ENCODE peak calls at places on chromosomes 5 and 9, in nine cellular contexts. One of them, this sample, is unnamed.

GRCh38 chr5:178460598-178461425 is 129.4 kb downstream of the COL23A1 start:
- DNase-seq in activated gamma-delta T cell treated with anti-CD3 and anti-CD28 coated beads, Interleukin-2, amount 50 U/mL, for 16 hours: peak
- DNase-seq in activated T-helper 1 cell treated with anti-CD3 and anti-CD28 coated beads, Interleukin-12 subunit alpha, Interleukin-12 subunit beta, Interleukin-2, Interleukin-4 antibody, amounts not matched to agents 30 ng/mL and 10 ng/mL and 1 ng/mL, durations not matched to agents 14 hours and 24 hours and 36 hours: peak
- DNase-seq in activated T-cell treated with anti-CD3 and anti-CD28 coated beads for 1 hour: peak
- DNase-seq in GM13977: peak
- DNase-seq in DMS153: no peak
- DNase-seq in mesenchymal stem cell: peak
- DNase-seq in GM12865: peak
- DNase-seq in activated effector memory CD4-positive, alpha-beta T cell treated with anti-CD3 and anti-CD28 coated beads, Interleukin-2, amount 50 U/mL, for 16 hours: peak
- DNase-seq in this sample: peak

GRCh38 chr5:102799017-102799416 is 43.9 kb downstream of the PAM start:
- DNase-seq in GM12865: no peak
- DNase-seq in activated T-cell treated with anti-CD3 and anti-CD28 coated beads for 1 hour: no peak
- DNase-seq in activated effector memory CD4-positive, alpha-beta T cell treated with anti-CD3 and anti-CD28 coated beads, Interleukin-2, amount 50 U/mL, for 16 hours: no peak
- DNase-seq in activated T-helper 1 cell treated with anti-CD3 and anti-CD28 coated beads, Interleukin-12 subunit alpha, Interleukin-12 subunit beta, Interleukin-2, Interleukin-4 antibody, amounts not matched to agents 30 ng/mL and 10 ng/mL and 1 ng/mL, durations not matched to agents 14 hours and 24 hours and 36 hours: no peak
- DNase-seq in activated gamma-delta T cell treated with anti-CD3 and anti-CD28 coated beads, Interleukin-2, amount 50 U/mL, for 16 hours: no peak
- DNase-seq in GM13977: no peak
- DNase-seq in DMS153: no peak
- DNase-seq in mesenchymal stem cell: no peak
- DNase-seq in this sample: no peak

GRCh38 chr5:151384106-151384505 is 36.7 kb upstream of the SLC36A2 start:
- DNase-seq in activated T-helper 1 cell treated with anti-CD3 and anti-CD28 coated beads, Interleukin-12 subunit alpha, Interleukin-12 subunit beta, Interleukin-2, Interleukin-4 antibody, amounts not matched to agents 30 ng/mL and 10 ng/mL and 1 ng/mL, durations not matched to agents 14 hours and 24 hours and 36 hours: no peak
- DNase-seq in GM12865: no peak
- DNase-seq in activated effector memory CD4-positive, alpha-beta T cell treated with anti-CD3 and anti-CD28 coated beads, Interleukin-2, amount 50 U/mL, for 16 hours: no peak
- DNase-seq in activated gamma-delta T cell treated with anti-CD3 and anti-CD28 coated beads, Interleukin-2, amount 50 U/mL, for 16 hours: no peak
- DNase-seq in GM13977: no peak
- DNase-seq in DMS153: no peak
- DNase-seq in mesenchymal stem cell: no peak
- DNase-seq in activated T-cell treated with anti-CD3 and anti-CD28 coated beads for 1 hour: no peak
- DNase-seq in this sample: no peak

GRCh38 chr9:137316012-137316981 is 14.2 kb upstream of the NRARP start:
- DNase-seq in GM12865: peak
- DNase-seq in activated effector memory CD4-positive, alpha-beta T cell treated with anti-CD3 and anti-CD28 coated beads, Interleukin-2, amount 50 U/mL, for 16 hours: peak
- DNase-seq in activated T-helper 1 cell treated with anti-CD3 and anti-CD28 coated beads, Interleukin-12 subunit alpha, Interleukin-12 subunit beta, Interleukin-2, Interleukin-4 antibody, amounts not matched to agents 30 ng/mL and 10 ng/mL and 1 ng/mL, durations not matched to agents 14 hours and 24 hours and 36 hours: no peak
- DNase-seq in activated T-cell treated with anti-CD3 and anti-CD28 coated beads for 1 hour: no peak
- DNase-seq in DMS153: peak
- DNase-seq in GM13977: peak
- DNase-seq in activated gamma-delta T cell treated with anti-CD3 and anti-CD28 coated beads, Interleukin-2, amount 50 U/mL, for 16 hours: no peak
- DNase-seq in mesenchymal stem cell: peak
- DNase-seq in this sample: no peak

GRCh38 chr9:134293031-134293521 is 33.2 kb upstream of the RXRA start:
- DNase-seq in activated gamma-delta T cell treated with anti-CD3 and anti-CD28 coated beads, Interleukin-2, amount 50 U/mL, for 16 hours: no peak
- DNase-seq in DMS153: no peak
- DNase-seq in mesenchymal stem cell: no peak
- DNase-seq in GM13977: no peak
- DNase-seq in activated effector memory CD4-positive, alpha-beta T cell treated with anti-CD3 and anti-CD28 coated beads, Interleukin-2, amount 50 U/mL, for 16 hours: no peak
- DNase-seq in GM12865: no peak
- DNase-seq in activated T-helper 1 cell treated with anti-CD3 and anti-CD28 coated beads, Interleukin-12 subunit alpha, Interleukin-12 subunit beta, Interleukin-2, Interleukin-4 antibody, amounts not matched to agents 30 ng/mL and 10 ng/mL and 1 ng/mL, durations not matched to agents 14 hours and 24 hours and 36 hours: no peak
- DNase-seq in activated T-cell treated with anti-CD3 and anti-CD28 coated beads for 1 hour: no peak
- DNase-seq in this sample: no peak

GRCh38 chr5:1881273-1881586 is 1.5 kb downstream of the IRX4 start:
- DNase-seq in mesenchymal stem cell: no peak
- DNase-seq in GM13977: no peak
- DNase-seq in DMS153: no peak
- DNase-seq in activated effector memory CD4-positive, alpha-beta T cell treated with anti-CD3 and anti-CD28 coated beads, Interleukin-2, amount 50 U/mL, for 16 hours: no peak
- DNase-seq in activated gamma-delta T cell treated with anti-CD3 and anti-CD28 coated beads, Interleukin-2, amount 50 U/mL, for 16 hours: no peak
- DNase-seq in GM12865: no peak
- DNase-seq in activated T-helper 1 cell treated with anti-CD3 and anti-CD28 coated beads, Interleukin-12 subunit alpha, Interleukin-12 subunit beta, Interleukin-2, Interleukin-4 antibody, amounts not matched to agents 30 ng/mL and 10 ng/mL and 1 ng/mL, durations not matched to agents 14 hours and 24 hours and 36 hours: no peak
- DNase-seq in activated T-cell treated with anti-CD3 and anti-CD28 coated beads for 1 hour: no peak
- DNase-seq in this sample: no peak

GRCh38 chr5:76145945-76146344 is 62.8 kb downstream of the SV2C start:
- DNase-seq in activated gamma-delta T cell treated with anti-CD3 and anti-CD28 coated beads, Interleukin-2, amount 50 U/mL, for 16 hours: no peak
- DNase-seq in GM12865: peak
- DNase-seq in activated T-helper 1 cell treated with anti-CD3 and anti-CD28 coated beads, Interleukin-12 subunit alpha, Interleukin-12 subunit beta, Interleukin-2, Interleukin-4 antibody, amounts not matched to agents 30 ng/mL and 10 ng/mL and 1 ng/mL, durations not matched to agents 14 hours and 24 hours and 36 hours: no peak
- DNase-seq in GM13977: peak
- DNase-seq in DMS153: no peak
- DNase-seq in activated effector memory CD4-positive, alpha-beta T cell treated with anti-CD3 and anti-CD28 coated beads, Interleukin-2, amount 50 U/mL, for 16 hours: no peak
- DNase-seq in activated T-cell treated with anti-CD3 and anti-CD28 coated beads for 1 hour: no peak
- DNase-seq in mesenchymal stem cell: no peak
- DNase-seq in this sample: no peak

GRCh38 chr9:130815242-130815808 is 19.7 kb upstream of the ABL1 start:
- DNase-seq in activated T-cell treated with anti-CD3 and anti-CD28 coated beads for 1 hour: no peak
- DNase-seq in DMS153: no peak
- DNase-seq in GM13977: no peak
- DNase-seq in activated T-helper 1 cell treated with anti-CD3 and anti-CD28 coated beads, Interleukin-12 subunit alpha, Interleukin-12 subunit beta, Interleukin-2, Interleukin-4 antibody, amounts not matched to agents 30 ng/mL and 10 ng/mL and 1 ng/mL, durations not matched to agents 14 hours and 24 hours and 36 hours: no peak
- DNase-seq in mesenchymal stem cell: no peak
- DNase-seq in GM12865: no peak
- DNase-seq in activated gamma-delta T cell treated with anti-CD3 and anti-CD28 coated beads, Interleukin-2, amount 50 U/mL, for 16 hours: no peak
- DNase-seq in activated effector memory CD4-positive, alpha-beta T cell treated with anti-CD3 and anti-CD28 coated beads, Interleukin-2, amount 50 U/mL, for 16 hours: no peak
- DNase-seq in this sample: no peak

GRCh38 chr9:96218821-96219614 is 83.0 kb downstream of the HSD17B3 start:
- DNase-seq in GM12865: no peak
- DNase-seq in activated T-cell treated with anti-CD3 and anti-CD28 coated beads for 1 hour: no peak
- DNase-seq in activated effector memory CD4-positive, alpha-beta T cell treated with anti-CD3 and anti-CD28 coated beads, Interleukin-2, amount 50 U/mL, for 16 hours: peak
- DNase-seq in activated T-helper 1 cell treated with anti-CD3 and anti-CD28 coated beads, Interleukin-12 subunit alpha, Interleukin-12 subunit beta, Interleukin-2, Interleukin-4 antibody, amounts not matched to agents 30 ng/mL and 10 ng/mL and 1 ng/mL, durations not matched to agents 14 hours and 24 hours and 36 hours: no peak
- DNase-seq in GM13977: peak
- DNase-seq in mesenchymal stem cell: no peak
- DNase-seq in activated gamma-delta T cell treated with anti-CD3 and anti-CD28 coated beads, Interleukin-2, amount 50 U/mL, for 16 hours: no peak
- DNase-seq in DMS153: no peak
- DNase-seq in this sample: no peak

GRCh38 chr5:123047706-123048105 is 11.2 kb upstream of the PPIC start:
- DNase-seq in activated effector memory CD4-positive, alpha-beta T cell treated with anti-CD3 and anti-CD28 coated beads, Interleukin-2, amount 50 U/mL, for 16 hours: no peak
- DNase-seq in activated T-cell treated with anti-CD3 and anti-CD28 coated beads for 1 hour: no peak
- DNase-seq in GM12865: no peak
- DNase-seq in DMS153: no peak
- DNase-seq in activated gamma-delta T cell treated with anti-CD3 and anti-CD28 coated beads, Interleukin-2, amount 50 U/mL, for 16 hours: no peak
- DNase-seq in GM13977: no peak
- DNase-seq in activated T-helper 1 cell treated with anti-CD3 and anti-CD28 coated beads, Interleukin-12 subunit alpha, Interleukin-12 subunit beta, Interleukin-2, Interleukin-4 antibody, amounts not matched to agents 30 ng/mL and 10 ng/mL and 1 ng/mL, durations not matched to agents 14 hours and 24 hours and 36 hours: no peak
- DNase-seq in mesenchymal stem cell: no peak
- DNase-seq in this sample: no peak

GRCh38 chr9:136566553-136566895 is 20.7 kb upstream of the NOTCH1 start:
- DNase-seq in activated T-helper 1 cell treated with anti-CD3 and anti-CD28 coated beads, Interleukin-12 subunit alpha, Interleukin-12 subunit beta, Interleukin-2, Interleukin-4 antibody, amounts not matched to agents 30 ng/mL and 10 ng/mL and 1 ng/mL, durations not matched to agents 14 hours and 24 hours and 36 hours: no peak
- DNase-seq in activated T-cell treated with anti-CD3 and anti-CD28 coated beads for 1 hour: no peak
- DNase-seq in GM12865: no peak
- DNase-seq in mesenchymal stem cell: no peak
- DNase-seq in GM13977: no peak
- DNase-seq in DMS153: no peak
- DNase-seq in activated effector memory CD4-positive, alpha-beta T cell treated with anti-CD3 and anti-CD28 coated beads, Interleukin-2, amount 50 U/mL, for 16 hours: no peak
- DNase-seq in activated gamma-delta T cell treated with anti-CD3 and anti-CD28 coated beads, Interleukin-2, amount 50 U/mL, for 16 hours: no peak
- DNase-seq in this sample: no peak

GRCh38 chr9:138051586-138052321 is 174.2 kb downstream of the CACNA1B start:
- DNase-seq in GM12865: no peak
- DNase-seq in activated effector memory CD4-positive, alpha-beta T cell treated with anti-CD3 and anti-CD28 coated beads, Interleukin-2, amount 50 U/mL, for 16 hours: peak
- DNase-seq in mesenchymal stem cell: no peak
- DNase-seq in activated T-helper 1 cell treated with anti-CD3 and anti-CD28 coated beads, Interleukin-12 subunit alpha, Interleukin-12 subunit beta, Interleukin-2, Interleukin-4 antibody, amounts not matched to agents 30 ng/mL and 10 ng/mL and 1 ng/mL, durations not matched to agents 14 hours and 24 hours and 36 hours: no peak
- DNase-seq in DMS153: no peak
- DNase-seq in activated T-cell treated with anti-CD3 and anti-CD28 coated beads for 1 hour: no peak
- DNase-seq in activated gamma-delta T cell treated with anti-CD3 and anti-CD28 coated beads, Interleukin-2, amount 50 U/mL, for 16 hours: no peak
- DNase-seq in GM13977: no peak
- DNase-seq in this sample: peak

GRCh38 chr9:96125624-96126023 is 176.4 kb downstream of the HSD17B3 start:
- DNase-seq in mesenchymal stem cell: no peak
- DNase-seq in activated T-cell treated with anti-CD3 and anti-CD28 coated beads for 1 hour: no peak
- DNase-seq in GM12865: no peak
- DNase-seq in activated gamma-delta T cell treated with anti-CD3 and anti-CD28 coated beads, Interleukin-2, amount 50 U/mL, for 16 hours: no peak
- DNase-seq in activated effector memory CD4-positive, alpha-beta T cell treated with anti-CD3 and anti-CD28 coated beads, Interleukin-2, amount 50 U/mL, for 16 hours: no peak
- DNase-seq in GM13977: no peak
- DNase-seq in activated T-helper 1 cell treated with anti-CD3 and anti-CD28 coated beads, Interleukin-12 subunit alpha, Interleukin-12 subunit beta, Interleukin-2, Interleukin-4 antibody, amounts not matched to agents 30 ng/mL and 10 ng/mL and 1 ng/mL, durations not matched to agents 14 hours and 24 hours and 36 hours: no peak
- DNase-seq in DMS153: no peak
- DNase-seq in this sample: no peak

GRCh38 chr5:135289651-135290050 is 109.4 kb downstream of the MACROH2A1 start:
- DNase-seq in activated effector memory CD4-positive, alpha-beta T cell treated with anti-CD3 and anti-CD28 coated beads, Interleukin-2, amount 50 U/mL, for 16 hours: no peak
- DNase-seq in activated T-helper 1 cell treated with anti-CD3 and anti-CD28 coated beads, Interleukin-12 subunit alpha, Interleukin-12 subunit beta, Interleukin-2, Interleukin-4 antibody, amounts not matched to agents 30 ng/mL and 10 ng/mL and 1 ng/mL, durations not matched to agents 14 hours and 24 hours and 36 hours: no peak
- DNase-seq in activated gamma-delta T cell treated with anti-CD3 and anti-CD28 coated beads, Interleukin-2, amount 50 U/mL, for 16 hours: no peak
- DNase-seq in mesenchymal stem cell: no peak
- DNase-seq in GM12865: no peak
- DNase-seq in activated T-cell treated with anti-CD3 and anti-CD28 coated beads for 1 hour: no peak
- DNase-seq in GM13977: no peak
- DNase-seq in DMS153: no peak
- DNase-seq in this sample: no peak

GRCh38 chr5:36507332-36507952 is 99.0 kb upstream of the SLC1A3 start:
- DNase-seq in activated T-helper 1 cell treated with anti-CD3 and anti-CD28 coated beads, Interleukin-12 subunit alpha, Interleukin-12 subunit beta, Interleukin-2, Interleukin-4 antibody, amounts not matched to agents 30 ng/mL and 10 ng/mL and 1 ng/mL, durations not matched to agents 14 hours and 24 hours and 36 hours: peak
- DNase-seq in mesenchymal stem cell: peak
- DNase-seq in GM12865: peak
- DNase-seq in activated gamma-delta T cell treated with anti-CD3 and anti-CD28 coated beads, Interleukin-2, amount 50 U/mL, for 16 hours: peak
- DNase-seq in GM13977: peak
- DNase-seq in activated T-cell treated with anti-CD3 and anti-CD28 coated beads for 1 hour: peak
- DNase-seq in DMS153: peak
- DNase-seq in activated effector memory CD4-positive, alpha-beta T cell treated with anti-CD3 and anti-CD28 coated beads, Interleukin-2, amount 50 U/mL, for 16 hours: peak
- DNase-seq in this sample: peak

GRCh38 chr5:67221487-67222242 is 25.1 kb upstream of the CD180 start:
- DNase-seq in DMS153: no peak
- DNase-seq in activated gamma-delta T cell treated with anti-CD3 and anti-CD28 coated beads, Interleukin-2, amount 50 U/mL, for 16 hours: no peak
- DNase-seq in activated T-cell treated with anti-CD3 and anti-CD28 coated beads for 1 hour: no peak
- DNase-seq in GM13977: peak
- DNase-seq in mesenchymal stem cell: no peak
- DNase-seq in GM12865: peak
- DNase-seq in activated effector memory CD4-positive, alpha-beta T cell treated with anti-CD3 and anti-CD28 coated beads, Interleukin-2, amount 50 U/mL, for 16 hours: peak
- DNase-seq in activated T-helper 1 cell treated with anti-CD3 and anti-CD28 coated beads, Interleukin-12 subunit alpha, Interleukin-12 subunit beta, Interleukin-2, Interleukin-4 antibody, amounts not matched to agents 30 ng/mL and 10 ng/mL and 1 ng/mL, durations not matched to agents 14 hours and 24 hours and 36 hours: peak
- DNase-seq in this sample: no peak

GRCh38 chr5:77643654-77644404 is 5.3 kb upstream of the OTP start:
- DNase-seq in GM13977: peak
- DNase-seq in DMS153: no peak
- DNase-seq in activated gamma-delta T cell treated with anti-CD3 and anti-CD28 coated beads, Interleukin-2, amount 50 U/mL, for 16 hours: no peak
- DNase-seq in mesenchymal stem cell: peak
- DNase-seq in activated effector memory CD4-positive, alpha-beta T cell treated with anti-CD3 and anti-CD28 coated beads, Interleukin-2, amount 50 U/mL, for 16 hours: no peak
- DNase-seq in activated T-cell treated with anti-CD3 and anti-CD28 coated beads for 1 hour: no peak
- DNase-seq in activated T-helper 1 cell treated with anti-CD3 and anti-CD28 coated beads, Interleukin-12 subunit alpha, Interleukin-12 subunit beta, Interleukin-2, Interleukin-4 antibody, amounts not matched to agents 30 ng/mL and 10 ng/mL and 1 ng/mL, durations not matched to agents 14 hours and 24 hours and 36 hours: no peak
- DNase-seq in GM12865: no peak
- DNase-seq in this sample: no peak

GRCh38 chr9:133694686-133695085 is 43.5 kb downstream of the SARDH start:
- DNase-seq in activated effector memory CD4-positive, alpha-beta T cell treated with anti-CD3 and anti-CD28 coated beads, Interleukin-2, amount 50 U/mL, for 16 hours: no peak
- DNase-seq in activated gamma-delta T cell treated with anti-CD3 and anti-CD28 coated beads, Interleukin-2, amount 50 U/mL, for 16 hours: no peak
- DNase-seq in mesenchymal stem cell: no peak
- DNase-seq in activated T-cell treated with anti-CD3 and anti-CD28 coated beads for 1 hour: no peak
- DNase-seq in GM12865: no peak
- DNase-seq in GM13977: no peak
- DNase-seq in activated T-helper 1 cell treated with anti-CD3 and anti-CD28 coated beads, Interleukin-12 subunit alpha, Interleukin-12 subunit beta, Interleukin-2, Interleukin-4 antibody, amounts not matched to agents 30 ng/mL and 10 ng/mL and 1 ng/mL, durations not matched to agents 14 hours and 24 hours and 36 hours: no peak
- DNase-seq in DMS153: no peak
- DNase-seq in this sample: no peak

This sample was measured in cardiac septum.